ENCODE peak calls at places on chromosomes 16 and 17, in five cellular contexts. R, P, F, Y and S are unnamed samples.

GRCh38 chr16:23060458-23061320 is 88.6 kb downstream of the USP31 start:
- DNase-seq in F (peak; percentile 78), R (peak; percentile 46), P (peak; percentile 25), Y (peak; percentile 89), S (peak; percentile 45)

GRCh38 chr17:18980682-18981384 is 23.7 kb downstream of the FAM83G start:
- DNase-seq in P (no peak), Y (no peak), F (peak; percentile 87), R (no peak), S (peak; percentile 30)

GRCh38 chr17:7294614-7295153 is at the start of gene YBX2:
- DNase-seq in R (peak; percentile 50), Y (peak; percentile 94), F (peak; percentile 52), P (no peak), S (peak; percentile 80)

GRCh38 chr16:27475561-27475960 is 73.6 kb downstream of the IL21R start:
- DNase-seq in R (no peak), P (peak; percentile 82), F (peak; percentile 87), Y (no peak), S (peak; percentile 39)

GRCh38 chr17:32936894-32937500 is 9.0 kb downstream of the TMEM98 start:
- DNase-seq in P (peak; percentile 39), R (peak; percentile 60), F (peak; percentile 75), Y (peak; percentile 87), S (peak; percentile 50)

GRCh38 chr16:84166796-84167695 is 19.8 kb downstream of the TAF1C start:
- DNase-seq in F (no peak), Y (no peak), P (no peak), R (no peak), S (no peak)

GRCh38 chr17:78979780-78980623 is at the start of gene LGALS3BP:
- DNase-seq in P (peak; percentile 51), F (peak; percentile 39), R (no peak), Y (peak; percentile 86), S (peak; percentile 94)

GRCh38 chr17:29150191-29150590 is 30.0 kb downstream of the MYO18A start:
- DNase-seq in Y (no peak), P (no peak), R (no peak), F (no peak), S (no peak)

GRCh38 chr16:29808219-29808900 is 2.0 kb downstream of the MAZ start:
- DNase-seq in F (no peak), P (no peak), Y (no peak), R (no peak), S (no peak)

GRCh38 chr16:85150331-85150940 is 38.2 kb upstream of the CIBAR2 start:
- DNase-seq in P (no peak), Y (no peak), F (no peak), R (no peak), S (no peak)

GRCh38 chr16:31206776-31207175 is 4.2 kb upstream of the PYCARD start:
- DNase-seq in R (no peak), F (no peak), Y (peak; percentile 77), P (no peak), S (no peak)

GRCh38 chr17:44324092-44324570 is 492 bp downstream of the SLC25A39 start:
- DNase-seq in F (peak; percentile 61), R (no peak), Y (no peak), P (no peak), S (peak; percentile 25)

GRCh38 chr16:342455-343213 is 9.9 kb downstream of the AXIN1 start:
- DNase-seq in R (no peak), Y (no peak), F (no peak), P (no peak), S (no peak)

GRCh38 chr17:15944720-15945492 is at the start of gene ADORA2B:
- DNase-seq in F (peak; percentile 85), P (no peak), R (peak; percentile 73), Y (peak; percentile 68), S (peak; percentile 73)

GRCh38 chr16:84742561-84743200 is 42.9 kb downstream of the USP10 start:
- DNase-seq in Y (no peak), P (no peak), F (no peak), R (no peak), S (no peak)

GRCh38 chr16:57314161-57314785 is 29.8 kb upstream of the PLLP start:
- DNase-seq in Y (no peak), F (no peak), R (no peak), P (no peak), S (no peak)

GRCh38 chr16:31107465-31107867 is 720 bp upstream of the BCKDK start:
- DNase-seq in Y (no peak), P (no peak), F (no peak), R (no peak), S (no peak)

GRCh38 chr16:21589551-21589950 is 9.8 kb upstream of the METTL9 start:
- DNase-seq in Y (no peak), R (no peak), F (no peak), P (no peak), S (no peak)

GRCh38 chr17:43846963-43847369 is at the start of gene CD300LG:
- DNase-seq in R (peak; percentile 45), Y (no peak), P (no peak), F (peak; percentile 27), S (no peak)

GRCh38 chr16:14502932-14503741 is 126.9 kb downstream of the PARN start:
- DNase-seq in R (no peak), F (peak; percentile 66), Y (no peak), P (peak; percentile 70), S (no peak)

GRCh38 chr17:47808830-47809480 is 12.6 kb downstream of the OSBPL7 start:
- DNase-seq in F (no peak), Y (peak; percentile 39), R (no peak), P (no peak), S (no peak)

GRCh38 chr17:50331085-50331791 is 14.7 kb upstream of the XYLT2 start:
- DNase-seq in Y (no peak), P (peak; percentile 23), F (peak; percentile 93), R (no peak), S (peak; percentile 95)

GRCh38 chr16:87836844-87837581 is 32.3 kb downstream of the SLC7A5 start:
- DNase-seq in R (no peak), Y (no peak), F (no peak), P (no peak), S (no peak)

GRCh38 chr17:27946521-27946920 is 53.4 kb upstream of the LYRM9 start:
- DNase-seq in R (no peak), P (no peak), F (no peak), Y (no peak), S (no peak)

GRCh38 chr16:50696575-50697420 is 3.4 kb downstream of the NOD2 start:
- DNase-seq in F (peak; percentile 75), Y (peak; percentile 93), P (no peak), R (peak; percentile 93), S (peak; percentile 13)

GRCh38 chr17:55421179-55421934 is at the start of gene MMD:
- DNase-seq in F (peak; percentile 33), R (no peak), Y (peak; percentile 76), P (no peak), S (no peak)

GRCh38 chr16:19745286-19746018 is 27.4 kb downstream of the IQCK start:
- DNase-seq in Y (no peak), P (no peak), R (no peak), F (peak; percentile 62), S (peak; percentile 38)

GRCh38 chr17:66523378-66524174 is 221.2 kb downstream of the PRKCA start:
- DNase-seq in F (peak; percentile 77), R (no peak), Y (peak; percentile 71), P (no peak), S (peak; percentile 33)

GRCh38 chr17:30113213-30113612 is 3.4 kb upstream of the NSRP1 start:
- DNase-seq in F (no peak), R (no peak), Y (no peak), P (no peak), S (peak; percentile 55)

GRCh38 chr16:55408656-55409055 is 70.3 kb upstream of the MMP2 start:
- DNase-seq in Y (no peak), F (no peak), R (no peak), P (no peak), S (no peak)

GRCh38 chr17:16286947-16287562 is 66.2 kb downstream of the CENPV start:
- DNase-seq in R (no peak), Y (peak; percentile 82), F (peak; percentile 15), P (no peak), S (no peak)

GRCh38 chr17:48843172-48843900 is 12.5 kb downstream of the CALCOCO2 start:
- DNase-seq in R (no peak), F (peak; percentile 42), P (no peak), Y (no peak), S (peak; percentile 59)

GRCh38 chr17:82694647-82695046 is 3.9 kb downstream of the RAB40B start:
- DNase-seq in Y (no peak), R (no peak), F (no peak), P (no peak), S (no peak)

GRCh38 chr17:82690786-82691489 is 7.6 kb downstream of the RAB40B start:
- DNase-seq in P (no peak), R (no peak), F (no peak), Y (no peak), S (no peak)

GRCh38 chr17:82692268-82692667 is 6.2 kb downstream of the RAB40B start:
- DNase-seq in F (no peak), Y (no peak), P (no peak), R (no peak), S (no peak)

GRCh38 chr17:82691714-82692113 is 6.8 kb downstream of the RAB40B start:
- DNase-seq in P (no peak), F (no peak), Y (no peak), R (no peak), S (no peak)

GRCh38 chr17:82693168-82693867 is 5.2 kb downstream of the RAB40B start:
- DNase-seq in R (no peak), P (no peak), Y (no peak), F (no peak), S (no peak)
- H3K4me3 ChIP-seq in R (no peak overlapping the region), P (no peak overlapping the region), Y (no peak overlapping the region), F (no peak overlapping the region), S (no peak overlapping the region)

GRCh38 chr17:40074175-40074512 is 11.4 kb downstream of the THRA start:
- DNase-seq in P (no peak), Y (no peak), R (no peak), F (no peak), S (no peak)

GRCh38 chr17:40070895-40071719 is 8.3 kb downstream of the THRA start:
- DNase-seq in Y (peak; percentile 86), P (no peak), R (peak; percentile 85), F (peak; percentile 44), S (peak; percentile 34)

GRCh38 chr17:40073454-40074174 is 10.8 kb downstream of the THRA start:
- DNase-seq in Y (no peak), F (no peak), P (no peak), R (no peak), S (no peak)

GRCh38 chr17:40071720-40072480 is 9.1 kb downstream of the THRA start:
- DNase-seq in P (no peak), Y (peak; percentile 82), R (peak; percentile 82), F (peak; percentile 51), S (peak; percentile 66)

GRCh38 chr17:40072481-40073346 is 9.9 kb downstream of the THRA start:
- DNase-seq in Y (peak; percentile 90), F (peak; percentile 15), R (no peak), P (no peak), S (no peak)
- H3K4me3 ChIP-seq in Y (peak overlapping the region; percentile 48), F (no peak overlapping the region), R (no peak overlapping the region), P (no peak overlapping the region), S (no peak overlapping the region)

GRCh38 chr16:81863630-81864352 is 84.7 kb downstream of the PLCG2 start:
- DNase-seq in F (no peak), P (no peak), R (no peak), Y (peak; percentile 71), S (no peak)
- H3K4me3 ChIP-seq in F (no peak overlapping the region), P (no peak overlapping the region), R (no peak overlapping the region), Y (no peak overlapping the region), S (no peak overlapping the region)

GRCh38 chr16:8859913-8860881 is 8.6 kb downstream of the CARHSP1 start:
- DNase-seq in F (peak; percentile 47), R (peak; percentile 34), P (no peak), Y (peak; percentile 72), S (no peak)
- H3K4me3 ChIP-seq in F (no peak overlapping the region), R (no peak overlapping the region), P (no peak overlapping the region), Y (no peak overlapping the region), S (no peak overlapping the region)

GRCh38 chr16:24993722-24994686 is 21.2 kb downstream of the ARHGAP17 start:
- DNase-seq in R (no peak), F (peak; percentile 96), Y (peak; percentile 75), P (peak; percentile 84), S (peak; percentile 76)
- H3K4me3 ChIP-seq in R (no peak overlapping the region), F (peak overlapping the region; percentile 50), Y (no peak overlapping the region), P (no peak overlapping the region), S (no peak overlapping the region)